ENCODE peak calls at places on chromosome 1, in ten cellular contexts. F is Daoy, D is AG09319, Y is H7, I is ovary, K is NCI-H69, Q is NT2/D1, B is coronary artery, N is small intestine, T is heart left ventricle. G is an unnamed sample.
A peak's percentile ranks its signal among the peaks of the same experiment; 100 is the strongest.

GRCh38 chr1:56447732-56448276 is 131.6 kb downstream of the PLPP3 start:
- DNase-seq in F (no peak), D (no peak), Y (no peak), I (no peak), K (no peak), Q (no peak), B (no peak), N (no peak), T (no peak), G (no peak)

GRCh38 chr1:17686258-17686657 is 68.9 kb upstream of the ACTL8 start:
- DNase-seq in F (no peak), D (no peak), Y (no peak), I (no peak), K (no peak), Q (no peak), B (no peak), N (no peak), T (no peak), G (no peak)

GRCh38 chr1:18249691-18250090 is 142.1 kb downstream of the IGSF21 start:
- DNase-seq in F (no peak), D (no peak), Y (no peak), I (no peak), K (peak; percentile 90), Q (no peak), B (no peak), N (no peak), T (no peak), G (no peak)

GRCh38 chr1:152188673-152189591 is 29.9 kb upstream of the RPTN start:
- DNase-seq in F (peak; percentile 86), D (no peak), Y (peak; percentile 59), I (peak; percentile 50), K (peak; percentile 41), Q (peak; percentile 93), B (no peak), N (peak; percentile 64), T (peak; percentile 86), G (no peak)

GRCh38 chr1:167297222-167298214 is 76.8 kb downstream of the POU2F1 start:
- DNase-seq in F (no peak), D (no peak), Y (no peak), I (no peak), K (no peak), Q (no peak), B (no peak), N (peak; percentile 92), T (no peak), G (no peak)

GRCh38 chr1:179175011-179175934 is 54.2 kb downstream of the ABL2 start:
- DNase-seq in F (peak; percentile 39), D (peak; percentile 36), Y (no peak), I (no peak), K (peak; percentile 29), Q (no peak), B (no peak), N (no peak), T (no peak), G (no peak)

GRCh38 chr1:192766009-192766625 is 42.7 kb upstream of the RGS2 start:
- DNase-seq in F (no peak), D (no peak), Y (no peak), I (no peak), K (no peak), Q (no peak), B (no peak), N (no peak), T (no peak), G (no peak)

GRCh38 chr1:222096476-222096772 is 354.5 kb upstream of the DUSP10 start:
- DNase-seq in F (no peak), D (no peak), Y (no peak), I (no peak), K (no peak), Q (no peak), B (no peak), N (no peak), T (no peak), G (no peak)